ENCODE peak calls at places on chromosomes 16 and 17, in five cellular contexts. One of them, this sample, is unnamed.

GRCh38 chr17:45293413-45294211 is 23.2 kb downstream of the MAP3K14 start:
- DNase-seq in T47D: peak; percentile 69
- DNase-seq in amniotic stem cell: peak; percentile 65
- DNase-seq in activated CD8-positive, alpha-beta T cell treated with anti-CD3 and anti-CD28 coated beads, Interleukin-2, amount 10 ng/mL, durations not matched to agents 7 days and 5 days: no peak
- DNase-seq in CD4-positive, alpha-beta T cell: no peak
- DNase-seq in this sample: peak; percentile 89

GRCh38 chr17:17729620-17730249 is 48.5 kb downstream of the RAI1 start:
- DNase-seq in CD4-positive, alpha-beta T cell: peak; percentile 53
- DNase-seq in amniotic stem cell: no peak
- DNase-seq in activated CD8-positive, alpha-beta T cell treated with anti-CD3 and anti-CD28 coated beads, Interleukin-2, amount 10 ng/mL, durations not matched to agents 7 days and 5 days: peak; percentile 74
- DNase-seq in T47D: peak; percentile 74
- DNase-seq in this sample: no peak

GRCh38 chr17:42659079-42659931 is at the start of gene TUBG2:
- DNase-seq in amniotic stem cell: peak; percentile 72
- DNase-seq in CD4-positive, alpha-beta T cell: peak; percentile 55
- DNase-seq in T47D: peak; percentile 96
- DNase-seq in activated CD8-positive, alpha-beta T cell treated with anti-CD3 and anti-CD28 coated beads, Interleukin-2, amount 10 ng/mL, durations not matched to agents 7 days and 5 days: peak; percentile 79
- DNase-seq in this sample: peak; percentile 59

GRCh38 chr16:6891486-6891885 is 441.2 kb upstream of the RBFOX1 start:
- DNase-seq in T47D: no peak
- DNase-seq in activated CD8-positive, alpha-beta T cell treated with anti-CD3 and anti-CD28 coated beads, Interleukin-2, amount 10 ng/mL, durations not matched to agents 7 days and 5 days: no peak
- DNase-seq in CD4-positive, alpha-beta T cell: no peak
- DNase-seq in amniotic stem cell: no peak
- DNase-seq in this sample: no peak

GRCh38 chr17:77952368-77952767 is 6.1 kb upstream of the TNRC6C start:
- DNase-seq in T47D: no peak
- DNase-seq in amniotic stem cell: no peak
- DNase-seq in CD4-positive, alpha-beta T cell: no peak
- DNase-seq in activated CD8-positive, alpha-beta T cell treated with anti-CD3 and anti-CD28 coated beads, Interleukin-2, amount 10 ng/mL, durations not matched to agents 7 days and 5 days: no peak
- DNase-seq in this sample: no peak

GRCh38 chr16:46996391-46996790 is 22.9 kb upstream of the DNAJA2 start:
- DNase-seq in amniotic stem cell: no peak
- DNase-seq in T47D: no peak
- DNase-seq in activated CD8-positive, alpha-beta T cell treated with anti-CD3 and anti-CD28 coated beads, Interleukin-2, amount 10 ng/mL, durations not matched to agents 7 days and 5 days: peak; percentile 27
- DNase-seq in CD4-positive, alpha-beta T cell: no peak
- DNase-seq in this sample: no peak

GRCh38 chr17:1153795-1154546 is 25.8 kb downstream of the ABR start:
- DNase-seq in T47D: peak; percentile 53
- DNase-seq in activated CD8-positive, alpha-beta T cell treated with anti-CD3 and anti-CD28 coated beads, Interleukin-2, amount 10 ng/mL, durations not matched to agents 7 days and 5 days: no peak
- DNase-seq in amniotic stem cell: peak; percentile 2
- DNase-seq in CD4-positive, alpha-beta T cell: no peak
- DNase-seq in this sample: no peak

GRCh38 chr16:3837851-3838564 is 42.5 kb downstream of the CREBBP start:
- DNase-seq in activated CD8-positive, alpha-beta T cell treated with anti-CD3 and anti-CD28 coated beads, Interleukin-2, amount 10 ng/mL, durations not matched to agents 7 days and 5 days: no peak
- DNase-seq in T47D: no peak
- DNase-seq in CD4-positive, alpha-beta T cell: no peak
- DNase-seq in amniotic stem cell: no peak
- DNase-seq in this sample: no peak